ENCODE peak calls at places on chromosomes 4 and X, in five cellular contexts. P is HCT116, V is HepG2, A is H1, F is SK-N-SH. K is an unnamed sample.

GRCh38 chr4:43274376-43274775 is 381.9 kb downstream of the GRXCR1 start:
- DNase-seq in A (no peak), V (no peak), F (no peak), P (no peak), K (no peak)

GRCh38 chrX:40151211-40152172 is 53.7 kb upstream of the BCOR start:
- DNase-seq in A (no peak), P (no peak), F (no peak), V (no peak), K (no peak)

GRCh38 chrX:37912797-37913196 is 65.4 kb upstream of the DYNLT3 start:
- DNase-seq in A (no peak), V (no peak), F (no peak), P (no peak), K (no peak)

GRCh38 chrX:20382518-20383291 is 116.0 kb upstream of the RPS6KA3 start:
- DNase-seq in F (peak; percentile 10), P (no peak), A (no peak), V (peak; percentile 84), K (peak; percentile 12)

GRCh38 chrX:138710866-138711331 is 618 bp downstream of the FGF13 start:
- DNase-seq in A (no peak), V (no peak), F (no peak), P (no peak), K (no peak)

GRCh38 chrX:135185795-135186443 is 14.7 kb upstream of the CT55 start:
- DNase-seq in A (peak; percentile 25), F (peak; percentile 57), V (peak; percentile 36), P (peak; percentile 42), K (peak; percentile 11)

GRCh38 chr4:28621541-28621940 is 1760.9 kb downstream of the STIM2 start:
- DNase-seq in P (no peak), V (no peak), F (no peak), A (no peak), K (no peak)

GRCh38 chrX:43277879-43278278 is 378.2 kb upstream of the MAOA start:
- DNase-seq in F (no peak), P (no peak), A (no peak), V (no peak), K (no peak)

GRCh38 chrX:133350751-133351150 is 64.5 kb downstream of the GPC4 start:
- DNase-seq in P (no peak), V (no peak), A (no peak), F (no peak), K (no peak)

GRCh38 chr4:74874785-74875367 is 58.0 kb upstream of the PARM1 start:
- DNase-seq in V (peak; percentile 64), A (no peak), F (peak; percentile 17), P (peak; percentile 73), K (peak; percentile 20)

GRCh38 chrX:118593407-118593806 is 97.8 kb downstream of the DOCK11 start:
- DNase-seq in F (no peak), P (no peak), A (no peak), V (no peak), K (no peak)

GRCh38 chrX:76427560-76428242 is at the start of gene MAGEE1:
- DNase-seq in V (peak; percentile 34), A (no peak), F (peak; percentile 80), P (peak; percentile 32), K (peak; percentile 19)

GRCh38 chr4:1206299-1207156 is 34.1 kb upstream of the SPON2 start:
- DNase-seq in F (no peak), V (no peak), P (no peak), A (no peak), K (no peak)
- TF ChIP-seq YY1 in F (no peak), V (no peak), P (no peak), A (no peak), K (no peak)

DNA sequence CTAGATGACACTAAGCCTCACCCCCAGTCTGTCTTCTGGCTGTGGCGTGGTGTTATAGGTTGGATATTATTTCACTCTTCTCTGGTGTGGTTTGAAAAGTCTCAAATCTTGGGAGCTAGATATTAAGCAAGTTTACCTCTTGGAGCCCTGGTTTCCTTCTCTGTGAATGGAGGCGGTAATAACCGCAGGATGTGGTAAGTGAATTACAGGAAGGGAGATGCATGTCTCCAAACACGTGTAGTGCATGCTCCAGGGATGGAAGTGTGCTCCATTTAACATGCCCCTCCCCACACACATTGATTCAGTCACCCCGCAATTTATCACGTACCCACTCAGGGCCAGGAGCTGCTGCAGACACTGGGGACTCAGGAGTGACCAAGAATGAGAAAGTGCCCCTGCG is 4.9 kb downstream of the ZNF275 start:
- DNase-seq in P (no peak), V (no peak), F (no peak), A (no peak), K (no peak)
- TF ChIP-seq RAD21 in P (no peak), V (no peak), F (no peak), A (no peak), K (no peak)

GRCh38 chr4:69493515-69493914 is 2.2 kb downstream of the UGT2B4 start:
- DNase-seq in P (no peak), V (peak; percentile 58), A (no peak), F (no peak), K (no peak)

GRCh38 chr4:69497081-69497480 is 1.4 kb upstream of the UGT2B4 start:
- DNase-seq in P (no peak), A (no peak), F (no peak), V (no peak), K (no peak)

GRCh38 chr4:69503558-69503957 is 7.9 kb upstream of the UGT2B4 start:
- DNase-seq in A (no peak), P (no peak), F (no peak), V (no peak), K (no peak)

DNA sequence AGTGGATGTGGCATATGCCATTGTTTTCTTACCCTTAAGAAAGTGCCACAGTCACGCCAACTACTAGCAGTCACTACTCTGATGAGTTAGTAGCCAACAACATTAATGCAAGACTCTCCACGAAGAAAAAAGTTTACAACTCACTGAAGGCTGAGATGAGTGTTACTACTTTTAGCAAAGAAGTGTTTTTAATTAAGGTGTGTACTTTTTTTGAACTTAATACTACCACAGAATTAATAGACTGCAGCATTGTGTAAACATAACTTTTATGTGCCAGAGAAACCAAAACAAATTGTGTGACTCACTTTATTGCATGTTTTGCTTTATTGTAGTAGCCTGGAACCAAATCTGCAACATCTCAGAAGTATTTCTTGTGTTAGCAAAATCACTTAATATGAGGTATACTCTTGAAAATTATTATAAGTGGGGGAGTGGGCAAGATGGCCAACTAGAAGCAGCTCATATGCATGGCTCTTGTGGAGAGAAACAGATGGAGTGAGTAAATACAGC is 2.2 kb upstream of the UGT2B4 start:
- DNase-seq in F (no peak), P (no peak), V (no peak), A (no peak), K (no peak)
- TF ChIP-seq YY1 in F (no peak), P (no peak), V (no peak), A (no peak), K (no peak)

GRCh38 chr4:48093949-48094550 is 40.0 kb downstream of the TXK start:
- DNase-seq in P (no peak), A (peak; percentile 15), F (no peak), V (no peak), K (no peak)
- TF ChIP-seq RAD21 in P (no peak), A (no peak), F (no peak), V (no peak), K (no peak)

GRCh38 chr4:163681208-163681821 is 186.8 kb downstream of the TMA16 start:
- DNase-seq in A (no peak), V (peak; percentile 35), P (peak; percentile 38), F (peak; percentile 48), K (no peak)
- TF ChIP-seq YY1 in A (no peak), V (no peak), P (no peak), F (no peak), K (no peak)

DNA sequence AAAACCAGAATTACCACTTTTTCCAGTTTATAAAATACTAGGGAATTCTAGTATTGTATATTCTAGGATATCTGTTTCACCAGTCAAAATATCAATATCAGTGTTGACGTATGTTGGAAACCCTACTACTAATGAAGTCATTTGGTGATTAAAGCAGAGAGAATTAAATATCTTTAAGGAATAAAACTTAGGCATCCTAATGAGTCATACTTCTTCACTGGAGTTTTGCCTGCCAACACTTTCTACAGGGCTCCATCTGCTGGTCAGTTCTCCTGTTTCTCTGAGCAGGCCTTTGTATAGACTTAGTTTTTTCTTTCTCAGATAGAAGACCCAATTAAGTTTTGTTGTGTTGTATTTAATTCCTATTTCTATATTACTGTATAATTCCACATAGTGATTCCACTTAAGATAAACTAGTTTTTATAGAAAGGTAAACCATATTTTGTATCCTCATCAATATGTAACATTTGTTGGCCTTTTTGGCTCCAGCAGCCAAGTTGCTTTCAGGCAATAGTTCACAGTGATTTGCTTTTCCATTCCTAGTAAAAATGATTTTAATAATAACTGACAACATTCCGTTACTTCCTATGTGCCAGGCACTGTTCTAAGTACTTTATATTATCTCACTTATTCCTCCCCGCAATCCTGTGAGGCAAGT is 3.5 kb downstream of the AP1AR start:
- DNase-seq in A (no peak), P (peak; percentile 63), V (peak; percentile 66), F (peak; percentile 48), K (peak; percentile 19)
- TF ChIP-seq RAD21 in A (peak; percentile 72), P (peak; percentile 84), V (peak; percentile 49), F (peak; percentile 79), K (peak; percentile 91)

GRCh38 chr4:5503295-5503694 is 205.1 kb downstream of the EVC2 start:
- DNase-seq in A (no peak), P (no peak), F (no peak), V (no peak), K (no peak)

GRCh38 chr4:5500165-5500564 is 208.2 kb downstream of the EVC2 start:
- DNase-seq in P (no peak), F (no peak), V (no peak), A (no peak), K (no peak)

GRCh38 chr4:5504486-5504885 is 203.9 kb downstream of the EVC2 start:
- DNase-seq in P (no peak), V (no peak), F (no peak), A (no peak), K (no peak)
- TF ChIP-seq YY1 in P (no peak), V (no peak), F (no peak), A (no peak), K (no peak)

DNA sequence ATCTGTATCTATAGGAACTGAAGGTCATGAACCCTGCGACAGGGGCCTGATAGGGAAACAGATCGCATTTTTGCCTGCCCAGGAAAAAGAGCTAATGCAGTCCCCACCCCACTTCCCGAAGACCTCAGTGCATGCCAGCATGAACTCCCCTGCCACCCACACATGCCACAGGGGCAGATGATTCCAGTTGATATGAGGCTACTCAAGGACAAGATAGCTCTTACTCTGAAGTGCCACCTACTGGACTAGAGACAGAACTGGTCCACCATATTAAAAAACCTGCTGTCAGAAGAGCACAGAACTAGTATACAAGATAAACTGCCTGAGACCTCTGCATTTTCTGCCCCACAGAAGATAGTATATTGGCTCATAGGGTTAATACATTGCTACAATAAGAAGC is 68.0 kb downstream of the YIPF7 start:
- DNase-seq in A (no peak), P (no peak), V (no peak), F (peak; percentile 1), K (no peak)
- TF ChIP-seq RAD21 in A (peak; percentile 58), P (no peak), V (no peak), F (peak; percentile 14), K (peak; percentile 14)

DNA sequence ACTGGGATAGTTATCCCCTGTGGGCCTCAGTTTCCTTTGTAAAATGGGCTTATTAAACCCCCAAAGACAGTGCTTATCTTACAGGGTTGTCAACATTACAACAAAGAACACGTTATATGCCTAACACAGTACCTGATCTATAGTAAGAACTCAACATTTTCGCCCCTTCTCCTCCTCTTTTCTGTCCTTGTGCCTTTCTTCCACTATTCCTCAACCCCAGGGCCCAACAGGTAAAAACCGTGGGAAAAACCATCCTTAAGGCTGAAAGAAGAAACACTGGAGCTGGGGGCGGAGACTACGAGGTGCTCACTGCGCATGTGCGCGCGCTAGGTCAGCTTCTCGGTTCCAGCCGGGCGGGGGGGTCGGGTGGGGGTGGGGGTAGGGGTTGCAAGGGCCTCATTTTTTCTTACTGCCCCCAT is 435 bp upstream of the XIAP start:
- DNase-seq in V (no peak), A (no peak), F (peak; percentile 36), P (no peak), K (peak; percentile 21)
- TF ChIP-seq YY1 in V (no peak), A (no peak), F (no peak), P (no peak), K (no peak)